ENCODE peak calls at places on chromosomes 4 and X, in seven cellular contexts. W, O, H, T, C, U and X are unnamed samples.

GRCh38 chr4:37685211-37685725 is 908 bp downstream of the RELL1 start:
- DNase-seq in C (peak), T (no peak), W (no peak), U (no peak), O (no peak), H (no peak), X (no peak)

GRCh38 chr4:113106076-113106475 is 56.6 kb downstream of the ANK2 start:
- DNase-seq in O (no peak), H (no peak), W (no peak), C (no peak), T (peak), U (no peak), X (no peak)

GRCh38 chrX:37462346-37462745 is 109.1 kb upstream of the LANCL3 start:
- DNase-seq in T (no peak), H (no peak), O (no peak), W (no peak), C (no peak), U (no peak), X (no peak)

GRCh38 chr4:76518241-76518640 is 83.2 kb downstream of the SHROOM3 start:
- DNase-seq in T (peak), U (no peak), W (no peak), H (no peak), O (no peak), C (no peak), X (no peak)

GRCh38 chrX:148960060-148960459 is 459.6 kb downstream of the AFF2 start:
- DNase-seq in U (no peak), W (no peak), H (no peak), C (no peak), O (no peak), T (no peak), X (no peak)

GRCh38 chr4:183658362-183659028 is 490 bp downstream of the RWDD4 start:
- DNase-seq in U (peak), W (no peak), H (no peak), O (no peak), C (peak), T (peak), X (peak)

GRCh38 chrX:154436597-154437397 is at the start of gene GDI1:
- DNase-seq in W (peak), U (peak), H (peak), O (no peak), T (peak), C (peak), X (peak)

GRCh38 chrX:27445438-27445837 is 17.7 kb downstream of the PPP4R3C start:
- DNase-seq in C (no peak), O (no peak), W (no peak), U (no peak), T (no peak), H (no peak), X (no peak)

GRCh38 chr4:177728361-177729152 is 286.3 kb upstream of the AGA start:
- DNase-seq in W (no peak), T (no peak), O (no peak), H (no peak), C (peak), U (no peak), X (no peak)

GRCh38 chr4:3416821-3417221 is 24.9 kb upstream of the HGFAC start:
- DNase-seq in W (no peak), C (no peak), O (no peak), H (no peak), U (no peak), T (no peak), X (no peak)

GRCh38 chr4:76950846-76951321 is 1.3 kb downstream of the SEPTIN11 start:
- DNase-seq in C (peak), O (no peak), W (no peak), H (no peak), T (peak), U (peak), X (peak)

GRCh38 chr4:184526228-184526627 is 51.9 kb upstream of the IRF2 start:
- DNase-seq in O (no peak), T (no peak), W (no peak), C (no peak), H (no peak), U (no peak), X (no peak)

GRCh38 chr4:165364452-165365080 is 14.2 kb upstream of the CPE start:
- DNase-seq in T (no peak), C (peak), O (no peak), W (no peak), U (no peak), H (no peak), X (no peak)

GRCh38 chr4:132991111-132991510 is 158.0 kb upstream of the PCDH10 start:
- DNase-seq in U (no peak), O (no peak), W (no peak), T (no peak), C (no peak), H (no peak), X (no peak)

GRCh38 chr4:127143460-127144190 is 489.1 kb upstream of the INTU start:
- DNase-seq in C (no peak), O (no peak), T (peak), U (no peak), H (no peak), W (no peak), X (no peak)

GRCh38 chrX:55107262-55107661 is 18.4 kb downstream of the PAGE2 start:
- DNase-seq in T (no peak), H (no peak), U (no peak), C (no peak), O (no peak), W (no peak), X (no peak)

GRCh38 chr4:174120446-174121142 is 162.9 kb downstream of the FBXO8 start:
- DNase-seq in U (peak), C (no peak), W (no peak), H (no peak), O (no peak), T (peak), X (no peak)

GRCh38 chrX:151175283-151176062 is 911 bp upstream of the GPR50 start:
- DNase-seq in C (no peak), O (no peak), U (no peak), H (no peak), W (no peak), T (no peak), X (no peak)

GRCh38 chr4:123616970-123617392 is 220.4 kb downstream of the SPRY1 start:
- DNase-seq in T (no peak), C (peak), H (no peak), U (no peak), W (no peak), O (peak), X (peak)

GRCh38 chr4:82988323-82988832 is 22.2 kb downstream of the LIN54 start:
- DNase-seq in H (no peak), T (peak), O (no peak), C (no peak), W (no peak), U (no peak), X (no peak)